ENCODE peak calls at places on chromosome 2, in six cellular contexts. One of them, this sample, is unnamed.

GRCh38 chr2:231926761-231927565 is 767 bp upstream of the NPPC start:
- DNase-seq in esophagus squamous epithelium: no peak
- DNase-seq in ovary: peak; percentile 14
- DNase-seq in effector memory CD4-positive, alpha-beta T cell: no peak
- DNase-seq in GM23248: peak; percentile 31
- DNase-seq in lung: no peak
- DNase-seq in this sample: peak; percentile 29

GRCh38 chr2:147607379-147607778 is 237.4 kb upstream of the ACVR2A start:
- DNase-seq in esophagus squamous epithelium: no peak
- DNase-seq in lung: no peak
- DNase-seq in ovary: no peak
- DNase-seq in GM23248: no peak
- DNase-seq in effector memory CD4-positive, alpha-beta T cell: no peak
- DNase-seq in this sample: no peak

GRCh38 chr2:235793163-235793752 is 299.4 kb downstream of the AGAP1 start:
- DNase-seq in esophagus squamous epithelium: no peak
- DNase-seq in GM23248: peak; percentile 69
- DNase-seq in effector memory CD4-positive, alpha-beta T cell: no peak
- DNase-seq in ovary: no peak
- DNase-seq in lung: no peak
- DNase-seq in this sample: no peak

GRCh38 chr2:40433739-40434138 is 18.2 kb downstream of the SLC8A1 start:
- DNase-seq in effector memory CD4-positive, alpha-beta T cell: no peak
- DNase-seq in lung: no peak
- DNase-seq in ovary: no peak
- DNase-seq in esophagus squamous epithelium: no peak
- DNase-seq in GM23248: no peak
- DNase-seq in this sample: no peak

GRCh38 chr2:65800998-65801397 is 368.6 kb upstream of the SPRED2 start:
- DNase-seq in ovary: no peak
- DNase-seq in effector memory CD4-positive, alpha-beta T cell: no peak
- DNase-seq in GM23248: peak; percentile 41
- DNase-seq in lung: no peak
- DNase-seq in esophagus squamous epithelium: no peak
- DNase-seq in this sample: no peak

GRCh38 chr2:135948642-135949355 is 36.6 kb downstream of the DARS1 start:
- DNase-seq in GM23248: peak; percentile 85
- DNase-seq in lung: no peak
- DNase-seq in effector memory CD4-positive, alpha-beta T cell: peak; percentile 11
- DNase-seq in ovary: no peak
- DNase-seq in esophagus squamous epithelium: no peak
- DNase-seq in this sample: no peak

GRCh38 chr2:111698743-111699554 is 185.0 kb downstream of the ANAPC1 start:
- DNase-seq in effector memory CD4-positive, alpha-beta T cell: peak; percentile 33
- DNase-seq in GM23248: peak; percentile 97
- DNase-seq in lung: peak; percentile 81
- DNase-seq in ovary: no peak
- DNase-seq in esophagus squamous epithelium: peak; percentile 20
- DNase-seq in this sample: peak; percentile 83

GRCh38 chr2:197558393-197558792 is 42.5 kb downstream of the MOB4 start:
- DNase-seq in lung: no peak
- DNase-seq in ovary: no peak
- DNase-seq in GM23248: no peak
- DNase-seq in effector memory CD4-positive, alpha-beta T cell: no peak
- DNase-seq in esophagus squamous epithelium: no peak
- DNase-seq in this sample: no peak

GRCh38 chr2:54960118-54960517 is 90.1 kb downstream of the RTN4 start:
- DNase-seq in lung: no peak
- DNase-seq in ovary: no peak
- DNase-seq in esophagus squamous epithelium: no peak
- DNase-seq in effector memory CD4-positive, alpha-beta T cell: no peak
- DNase-seq in GM23248: no peak
- DNase-seq in this sample: no peak

GRCh38 chr2:98532761-98533160 is 75.6 kb downstream of the COA5 start:
- DNase-seq in effector memory CD4-positive, alpha-beta T cell: no peak
- DNase-seq in lung: no peak
- DNase-seq in ovary: no peak
- DNase-seq in esophagus squamous epithelium: no peak
- DNase-seq in GM23248: no peak
- DNase-seq in this sample: no peak

GRCh38 chr2:159225025-159226016 is 61.2 kb downstream of the WDSUB1 start:
- DNase-seq in effector memory CD4-positive, alpha-beta T cell: no peak
- DNase-seq in GM23248: no peak
- DNase-seq in lung: no peak
- DNase-seq in ovary: no peak
- DNase-seq in esophagus squamous epithelium: no peak
- DNase-seq in this sample: no peak

GRCh38 chr2:12507295-12507694 is 209.4 kb upstream of the TRIB2 start:
- DNase-seq in ovary: peak; percentile 45
- DNase-seq in effector memory CD4-positive, alpha-beta T cell: peak; percentile 14
- DNase-seq in lung: no peak
- DNase-seq in esophagus squamous epithelium: no peak
- DNase-seq in GM23248: peak; percentile 95
- DNase-seq in this sample: no peak

GRCh38 chr2:115609978-115610377 is 1167.5 kb downstream of the DPP10 start:
- DNase-seq in GM23248: no peak
- DNase-seq in ovary: no peak
- DNase-seq in effector memory CD4-positive, alpha-beta T cell: no peak
- DNase-seq in esophagus squamous epithelium: no peak
- DNase-seq in lung: peak; percentile 44
- DNase-seq in this sample: no peak

GRCh38 chr2:190209579-190209978 is 110.0 kb downstream of the HIBCH start:
- DNase-seq in ovary: no peak
- DNase-seq in esophagus squamous epithelium: no peak
- DNase-seq in effector memory CD4-positive, alpha-beta T cell: no peak
- DNase-seq in GM23248: no peak
- DNase-seq in lung: no peak
- DNase-seq in this sample: no peak
- H3K27ac ChIP-seq in ovary: no peak overlapping the region
- H3K27ac ChIP-seq in esophagus squamous epithelium: no peak overlapping the region
- H3K27ac ChIP-seq in effector memory CD4-positive, alpha-beta T cell: no peak overlapping the region
- H3K27ac ChIP-seq in GM23248: no peak overlapping the region
- H3K27ac ChIP-seq in lung: no peak overlapping the region
- H3K27ac ChIP-seq in this sample: no peak overlapping the region

DNA sequence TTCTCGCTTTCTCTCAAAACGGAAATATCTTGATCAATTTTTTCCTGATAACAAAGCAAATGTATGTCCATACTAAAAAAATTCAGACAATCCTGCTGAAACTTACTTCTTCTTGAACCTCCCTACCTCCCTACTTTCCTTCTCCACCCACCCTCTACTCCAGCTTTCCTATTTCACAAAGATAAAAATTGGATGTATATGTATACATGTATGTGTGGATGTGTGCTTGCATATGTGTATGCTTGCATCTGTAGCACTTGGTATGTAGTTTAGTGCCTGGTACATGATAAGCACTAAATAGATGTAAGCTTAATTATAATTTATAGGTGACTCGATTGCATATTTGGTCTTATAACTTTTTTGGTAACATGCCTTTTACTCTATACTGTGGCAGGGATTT is 167.5 kb upstream of the ITGA4 start:
- DNase-seq in effector memory CD4-positive, alpha-beta T cell: no peak
- DNase-seq in ovary: no peak
- DNase-seq in lung: no peak
- DNase-seq in esophagus squamous epithelium: no peak
- DNase-seq in GM23248: no peak
- DNase-seq in this sample: no peak
- H3K27ac ChIP-seq in effector memory CD4-positive, alpha-beta T cell: no peak overlapping the region
- H3K27ac ChIP-seq in ovary: no peak overlapping the region
- H3K27ac ChIP-seq in lung: no peak overlapping the region
- H3K27ac ChIP-seq in esophagus squamous epithelium: no peak overlapping the region
- H3K27ac ChIP-seq in GM23248: no peak overlapping the region
- H3K27ac ChIP-seq in this sample: no peak overlapping the region

DNA sequence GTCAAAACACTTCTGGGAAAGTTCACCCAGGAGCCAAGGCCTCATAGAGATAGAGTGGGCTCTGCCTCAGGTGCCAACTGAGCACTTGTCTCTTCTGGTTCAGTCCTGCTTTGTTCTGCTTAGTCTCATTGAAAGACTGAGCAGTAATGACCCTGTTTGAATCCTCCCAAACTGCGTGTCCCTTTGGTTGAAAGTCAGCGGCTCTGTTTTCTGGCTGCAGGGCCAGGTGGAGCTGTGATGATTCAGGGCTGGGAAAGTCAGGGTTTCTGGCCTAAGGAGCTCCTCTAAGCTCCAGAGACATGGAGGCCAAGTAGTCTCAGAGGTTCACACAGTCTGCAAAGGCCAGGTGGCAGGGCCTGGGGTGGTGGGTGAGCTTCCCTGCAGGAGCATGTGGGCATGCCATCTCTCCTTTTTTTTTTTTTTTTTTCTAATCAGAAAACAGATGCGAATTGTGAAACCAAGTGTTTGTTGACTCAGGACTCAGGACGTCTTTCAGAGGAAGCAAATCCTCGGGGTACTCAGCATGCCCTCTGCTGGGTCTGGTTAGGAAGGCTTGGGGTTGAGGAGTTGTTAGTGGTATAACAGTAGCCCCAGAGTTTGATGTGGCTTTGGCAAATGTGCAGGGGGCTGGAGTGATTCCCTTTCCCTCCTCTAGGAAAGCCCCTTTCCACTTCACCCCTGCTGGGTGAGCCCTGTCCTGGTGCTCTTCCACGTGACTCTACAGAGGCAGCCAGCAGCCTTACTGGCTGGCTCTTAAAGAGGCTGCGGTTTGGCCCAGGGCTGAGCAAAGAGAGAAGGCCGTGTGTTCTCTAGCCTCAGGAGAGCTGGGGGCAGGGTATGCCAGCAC is 38.3 kb downstream of the TMEM17 start:
- DNase-seq in GM23248: peak; percentile 74
- DNase-seq in effector memory CD4-positive, alpha-beta T cell: no peak
- DNase-seq in lung: peak; percentile 39
- DNase-seq in esophagus squamous epithelium: no peak
- DNase-seq in ovary: no peak
- DNase-seq in this sample: peak; percentile 55
- H3K27ac ChIP-seq in GM23248: peak overlapping the region; percentile 28
- H3K27ac ChIP-seq in effector memory CD4-positive, alpha-beta T cell: no peak overlapping the region
- H3K27ac ChIP-seq in lung: no peak overlapping the region
- H3K27ac ChIP-seq in esophagus squamous epithelium: peak overlapping the region; percentile 80
- H3K27ac ChIP-seq in ovary: no peak overlapping the region
- H3K27ac ChIP-seq in this sample: no peak overlapping the region

DNA sequence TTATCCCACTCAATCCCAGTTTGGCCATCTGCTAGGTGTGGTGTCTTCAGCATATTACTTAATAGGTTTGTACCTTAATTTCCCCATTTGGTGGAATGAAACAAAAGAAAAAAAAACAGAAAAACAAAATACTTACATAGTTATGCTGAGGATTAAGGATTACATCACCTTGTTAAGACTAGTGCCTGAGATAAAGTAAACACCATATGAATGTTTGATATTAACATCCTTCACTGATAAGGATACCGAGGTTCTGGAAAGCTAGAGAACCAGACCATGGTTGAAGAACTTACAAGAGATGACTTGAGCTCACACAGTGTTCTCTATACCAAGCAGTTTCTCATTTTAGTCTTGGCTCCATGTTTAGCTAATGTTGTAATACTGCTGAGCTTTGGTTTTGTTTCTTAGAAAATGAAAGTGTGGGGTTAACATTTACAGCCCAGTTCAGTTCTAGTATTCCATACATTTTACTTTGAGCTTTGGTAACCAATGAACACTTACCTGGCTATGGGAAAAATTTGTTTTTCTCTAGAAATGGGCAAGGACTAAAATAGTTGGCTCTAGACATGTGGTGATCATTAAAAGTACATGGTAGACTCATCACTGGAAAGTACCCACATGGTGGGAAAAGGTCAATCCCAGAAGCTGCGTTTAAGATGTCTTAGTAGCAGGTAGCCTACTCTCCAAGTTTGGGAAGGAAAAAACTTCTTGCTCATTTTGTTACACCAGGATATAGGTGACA is 5.8 kb upstream of the GPD2 start:
- DNase-seq in ovary: no peak
- DNase-seq in effector memory CD4-positive, alpha-beta T cell: no peak
- DNase-seq in lung: no peak
- DNase-seq in esophagus squamous epithelium: no peak
- DNase-seq in GM23248: no peak
- DNase-seq in this sample: no peak
- H3K27ac ChIP-seq in ovary: no peak overlapping the region
- H3K27ac ChIP-seq in effector memory CD4-positive, alpha-beta T cell: no peak overlapping the region
- H3K27ac ChIP-seq in lung: no peak overlapping the region
- H3K27ac ChIP-seq in esophagus squamous epithelium: peak overlapping the region; percentile 13
- H3K27ac ChIP-seq in GM23248: peak overlapping the region; percentile 42
- H3K27ac ChIP-seq in this sample: no peak overlapping the region

This sample was measured in aorta.